ENCODE peak calls at places on chromosomes 1 and 21, in seven cellular contexts. I is prostate gland, S is stomach, C is heart left ventricle, V is neural progenitor cell, W is tibial nerve, R is WERI-Rb-1. F is an unnamed sample.

GRCh38 chr1:60386259-60386658 is 312.7 kb upstream of the C1orf87 start:
- DNase-seq in V (no peak), W (no peak), R (no peak), C (no peak), S (no peak), I (no peak), F (no peak)

GRCh38 chr1:238647877-238648276 is 738.5 kb upstream of the CHRM3 start:
- DNase-seq in S (no peak), V (peak), W (no peak), I (no peak), C (no peak), R (peak), F (no peak)

GRCh38 chr1:169120066-169120465 is 13.6 kb downstream of the ATP1B1 start:
- DNase-seq in C (no peak), I (no peak), W (no peak), S (no peak), V (no peak), R (no peak), F (no peak)

GRCh38 chr21:20627594-20627993 is 370.6 kb upstream of the NCAM2 start:
- DNase-seq in C (no peak), I (no peak), W (no peak), R (no peak), V (no peak), S (no peak), F (no peak)

GRCh38 chr1:97640677-97641076 is 280.2 kb downstream of the DPYD start:
- DNase-seq in S (no peak), V (no peak), C (no peak), R (no peak), W (no peak), I (no peak), F (no peak)

GRCh38 chr1:8653878-8654277 is 163.6 kb downstream of the RERE start:
- DNase-seq in W (no peak), S (no peak), R (no peak), I (no peak), V (no peak), C (no peak), F (no peak)

GRCh38 chr1:172837816-172838680 is 179.1 kb downstream of the FASLG start:
- DNase-seq in I (no peak), W (no peak), C (no peak), R (no peak), S (no peak), V (no peak), F (no peak)

GRCh38 chr1:166960871-166961474 is 14.4 kb downstream of the ILDR2 start:
- DNase-seq in I (no peak), C (no peak), S (no peak), W (no peak), R (no peak), V (no peak), F (no peak)

GRCh38 chr1:187300093-187300492 is 471.3 kb downstream of the PLA2G4A start:
- DNase-seq in C (no peak), S (no peak), I (no peak), W (no peak), V (no peak), R (no peak), F (no peak)

GRCh38 chr1:199759268-199759724 is 268.2 kb upstream of the NR5A2 start:
- DNase-seq in C (no peak), W (no peak), V (no peak), S (no peak), I (no peak), R (no peak), F (no peak)

GRCh38 chr1:8004113-8004802 is 21.9 kb downstream of the ERRFI1 start:
- DNase-seq in V (peak), S (no peak), W (no peak), C (peak), I (peak), R (no peak), F (peak)

GRCh38 chr1:229229721-229230135 is 41.2 kb upstream of the RAB4A start:
- DNase-seq in R (no peak), W (peak), C (peak), S (peak), V (peak), I (peak), F (peak)

GRCh38 chr1:203479646-203480045 is 4.0 kb downstream of the PRELP start:
- DNase-seq in I (no peak), S (no peak), V (no peak), C (no peak), R (no peak), W (no peak), F (no peak)

GRCh38 chr1:16925635-16926490 is 4.1 kb downstream of the CROCC start:
- DNase-seq in S (no peak), C (peak), I (peak), R (no peak), W (no peak), V (no peak), F (no peak)

GRCh38 chr1:10835423-10836421 is 39.3 kb upstream of the CASZ1 start:
- DNase-seq in I (peak), R (peak), W (no peak), S (peak), V (peak), C (no peak), F (peak)

GRCh38 chr1:147919881-147920280 is 8.3 kb upstream of the GPR89B start:
- DNase-seq in R (no peak), V (no peak), I (no peak), W (no peak), S (no peak), C (no peak), F (no peak)

GRCh38 chr1:153985984-153986761 is at the start of gene RAB13:
- DNase-seq in C (peak), V (peak), S (peak), W (peak), I (peak), R (peak), F (peak)

GRCh38 chr1:86409416-86410021 is 13.4 kb upstream of the ODF2L start:
- DNase-seq in C (no peak), S (no peak), V (peak), R (no peak), W (no peak), I (no peak), F (no peak)

GRCh38 chr1:243421784-243422183 is 165.9 kb downstream of the SDCCAG8 start:
- DNase-seq in I (peak), W (no peak), R (no peak), S (peak), V (peak), C (no peak), F (peak)

GRCh38 chr1:236111527-236112331 is 30.6 kb upstream of the GPR137B start:
- DNase-seq in C (no peak), R (no peak), I (no peak), S (no peak), V (no peak), W (no peak), F (no peak)

GRCh38 chr1:206435450-206435849 is 34.8 kb upstream of the IKBKE start:
- DNase-seq in V (no peak), W (no peak), R (no peak), C (no peak), S (no peak), I (no peak), F (no peak)

GRCh38 chr1:110286564-110286963 is 52.6 kb upstream of the RBM15 start:
- DNase-seq in V (no peak), C (no peak), S (no peak), R (no peak), I (no peak), W (no peak), F (no peak)

GRCh38 chr1:27588256-27589232 is 15.4 kb downstream of the AHDC1 start:
- DNase-seq in R (no peak), C (peak), S (no peak), W (no peak), I (no peak), V (no peak), F (no peak)

GRCh38 chr1:59046730-59047157 is 250.2 kb upstream of the FGGY start:
- DNase-seq in C (no peak), V (no peak), R (no peak), S (peak), I (peak), W (no peak), F (no peak)

GRCh38 chr1:180988221-180988826 is 34.3 kb downstream of the STX6 start:
- DNase-seq in S (no peak), V (peak), C (no peak), I (no peak), W (no peak), R (no peak), F (no peak)

GRCh38 chr21:44263221-44263671 is 1.5 kb upstream of the DNMT3L start:
- DNase-seq in W (no peak), S (no peak), C (no peak), V (peak), R (peak), I (no peak), F (no peak)

GRCh38 chr1:47184090-47184735 is 5.6 kb downstream of the PDZK1IP1 start:
- DNase-seq in W (no peak), R (no peak), V (no peak), I (no peak), S (peak), C (no peak), F (no peak)

GRCh38 chr1:173190101-173190895 is 16.8 kb downstream of the TNFSF4 start:
- DNase-seq in R (no peak), W (peak), S (peak), I (peak), C (peak), V (no peak), F (peak)

DNA sequence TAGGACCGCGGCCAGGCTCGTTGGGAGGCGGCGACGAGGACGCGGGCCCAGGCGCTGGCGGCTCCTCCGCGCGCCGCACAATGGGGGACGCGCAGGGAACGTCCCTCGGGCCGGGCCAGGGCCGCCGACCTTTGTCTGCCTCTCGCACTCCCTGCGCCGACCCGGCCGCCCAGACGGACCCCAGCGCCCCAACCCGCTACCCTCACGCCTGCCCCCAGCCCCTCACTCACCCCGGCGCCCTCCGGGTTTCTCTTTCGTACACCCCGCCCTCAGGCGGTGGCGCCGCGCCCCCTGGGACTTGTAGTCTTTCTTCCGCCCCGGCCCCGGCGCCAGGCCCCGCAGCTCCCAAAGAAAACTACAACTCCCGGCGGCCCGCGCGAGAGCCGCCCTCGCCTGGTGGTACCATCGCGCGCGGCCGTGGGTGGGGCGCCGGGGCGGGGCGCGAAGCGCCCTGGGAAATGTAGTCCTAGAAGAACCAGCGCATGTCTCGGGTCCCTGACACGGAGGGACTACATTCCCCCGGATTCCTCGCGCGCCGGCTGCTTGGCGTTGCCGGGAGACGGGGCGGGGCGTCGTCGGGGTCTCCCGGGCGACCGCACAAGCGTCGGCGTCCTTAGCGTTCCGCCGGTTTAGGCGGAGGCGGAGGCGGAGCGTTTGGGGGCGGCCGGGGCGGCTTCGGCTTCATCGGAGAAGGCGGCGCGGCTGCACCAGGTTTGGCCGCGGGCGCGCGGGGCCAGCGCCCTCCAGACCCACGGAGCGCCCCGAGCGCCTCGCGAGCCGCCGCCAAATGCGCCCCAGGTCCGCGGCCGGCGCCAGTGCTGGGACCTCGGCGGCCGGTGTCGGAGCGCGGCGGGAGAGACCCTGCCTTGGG is at the start of gene C1orf159:
- DNase-seq in S (peak), V (peak), R (peak), C (peak), I (peak), W (peak), F (peak)
- TF ChIP-seq CTCF in S (no peak), V (no peak), R (no peak), C (no peak), I (no peak), W (no peak), F (peak)

GRCh38 chr1:76727520-76727919 is 139.8 kb upstream of the ST6GALNAC5 start:
- DNase-seq in V (no peak), C (peak), W (no peak), I (no peak), S (no peak), R (no peak), F (no peak)

GRCh38 chr1:76726251-76726650 is 141.0 kb upstream of the ST6GALNAC5 start:
- DNase-seq in R (no peak), S (no peak), C (no peak), I (no peak), W (no peak), V (no peak), F (no peak)

GRCh38 chr1:76724816-76725215 is 142.5 kb upstream of the ST6GALNAC5 start:
- DNase-seq in R (no peak), V (no peak), I (no peak), W (no peak), S (no peak), C (no peak), F (no peak)

DNA sequence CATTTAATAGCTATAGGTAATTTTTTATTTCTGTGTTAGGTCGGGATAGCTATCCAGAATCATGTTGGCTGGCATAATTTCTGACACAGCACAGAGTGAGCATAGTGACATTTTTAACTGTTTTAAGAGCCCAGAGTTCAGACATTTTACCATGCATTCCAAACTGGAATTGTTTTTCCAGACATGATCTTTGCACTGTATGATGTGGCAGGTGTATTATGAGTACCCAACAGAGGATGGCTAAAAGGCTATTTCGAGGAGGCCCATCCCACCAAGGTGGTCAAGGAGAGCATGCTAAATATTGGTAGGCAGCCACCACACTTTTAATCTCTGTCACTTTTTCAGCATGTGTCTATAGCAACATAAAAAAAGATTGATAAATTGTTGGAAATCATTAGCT is 137.3 kb upstream of the ST6GALNAC5 start:
- DNase-seq in S (no peak), W (no peak), I (no peak), V (no peak), R (no peak), C (no peak), F (no peak)
- H3K27ac ChIP-seq in S (no peak), W (no peak), I (no peak), V (no peak), R (no peak), C (no peak), F (no peak)

GRCh38 chr1:26537951-26538352 is 8.4 kb downstream of the RPS6KA1 start:
- DNase-seq in I (no peak), S (no peak), C (no peak), R (no peak), V (peak), W (no peak), F (no peak)
- TF ChIP-seq CTCF in I (no peak), S (no peak), C (no peak), R (peak), V (peak), W (peak), F (no peak)

GRCh38 chr1:6044481-6045109 is 1.1 kb upstream of the KCNAB2 start:
- DNase-seq in V (no peak), W (no peak), R (no peak), C (no peak), S (no peak), I (no peak), F (no peak)
- H3K27ac ChIP-seq in V (no peak), W (no peak), R (no peak), C (no peak), S (no peak), I (no peak), F (no peak)

F was measured in body of pancreas.